ENCODE peak calls at places on chromosomes 1 and 21, in seven cellular contexts. C, R, E, O, H, G and K are unnamed samples.

GRCh38 chr1:221723918-221724263 is 18.0 kb downstream of the DUSP10 start:
- DNase-seq in C (no peak), R (no peak), E (no peak), O (peak), H (no peak), G (no peak), K (no peak)

GRCh38 chr1:212814989-212815388 is 23.3 kb downstream of the TATDN3 start:
- DNase-seq in C (peak), R (peak), E (no peak), O (no peak), H (no peak), G (peak), K (peak)

GRCh38 chr21:19065164-19065563 is 661.6 kb upstream of the TMPRSS15 start:
- DNase-seq in C (no peak), R (no peak), E (no peak), O (no peak), H (no peak), G (no peak), K (no peak)

GRCh38 chr1:33302325-33302724 is 18.6 kb downstream of the A3GALT2 start:
- DNase-seq in C (no peak), R (no peak), E (no peak), O (no peak), H (peak), G (no peak), K (no peak)

GRCh38 chr1:183417691-183418491 is at the start of gene NMNAT2:
- DNase-seq in C (peak), R (peak), E (peak), O (peak), H (no peak), G (no peak), K (no peak)

GRCh38 chr1:50750021-50750619 is 209.9 kb downstream of the FAF1 start:
- DNase-seq in C (peak), R (peak), E (no peak), O (peak), H (peak), G (peak), K (peak)

GRCh38 chr1:19644761-19645543 is 841 bp downstream of the NBL1 start:
- DNase-seq in C (no peak), R (peak), E (no peak), O (no peak), H (peak), G (peak), K (no peak)

GRCh38 chr1:94098585-94099111 is 22.3 kb downstream of the ABCA4 start:
- DNase-seq in C (no peak), R (no peak), E (no peak), O (no peak), H (no peak), G (no peak), K (no peak)

GRCh38 chr21:15037894-15038293 is 26.9 kb downstream of the NRIP1 start:
- DNase-seq in C (no peak), R (no peak), E (no peak), O (no peak), H (no peak), G (no peak), K (no peak)

GRCh38 chr1:30631700-30632099 is 91.7 kb downstream of the MATN1 start:
- DNase-seq in C (no peak), R (no peak), E (no peak), O (no peak), H (no peak), G (no peak), K (no peak)

GRCh38 chr1:183090386-183091006 is 67.3 kb downstream of the LAMC1 start:
- DNase-seq in C (peak), R (no peak), E (no peak), O (peak), H (no peak), G (peak), K (no peak)

GRCh38 chr1:89606227-89606945 is 26.5 kb upstream of the LRRC8C start:
- DNase-seq in C (no peak), R (no peak), E (no peak), O (no peak), H (no peak), G (no peak), K (no peak)

GRCh38 chr1:215517441-215517891 is 49.6 kb upstream of the KCTD3 start:
- DNase-seq in C (peak), R (peak), E (peak), O (peak), H (no peak), G (peak), K (no peak)

GRCh38 chr21:37207441-37208009 is 59.6 kb downstream of the VPS26C start:
- DNase-seq in C (no peak), R (peak), E (no peak), O (no peak), H (peak), G (peak), K (no peak)

GRCh38 chr1:182652933-182653332 is 31.5 kb downstream of the RGS8 start:
- DNase-seq in C (no peak), R (no peak), E (no peak), O (no peak), H (no peak), G (no peak), K (no peak)

GRCh38 chr1:152411144-152411543 is 2.9 kb downstream of the CRNN start:
- DNase-seq in C (no peak), R (no peak), E (no peak), O (no peak), H (no peak), G (no peak), K (no peak)

GRCh38 chr1:92485374-92486250 is 1.1 kb downstream of the GFI1 start:
- DNase-seq in C (peak), R (peak), E (no peak), O (no peak), H (peak), G (peak), K (peak)

GRCh38 chr1:150765229-150765976 is at the start of gene CTSS:
- DNase-seq in C (no peak), R (no peak), E (no peak), O (peak), H (peak), G (peak), K (no peak)

GRCh38 chr1:53073287-53073686 is 11.3 kb downstream of the PODN start:
- DNase-seq in C (no peak), R (no peak), E (no peak), O (no peak), H (no peak), G (no peak), K (no peak)

GRCh38 chr1:62356257-62356835 is 37.1 kb upstream of the KANK4 start:
- DNase-seq in C (no peak), R (no peak), E (no peak), O (peak), H (peak), G (peak), K (no peak)

GRCh38 chr1:12275370-12275769 is 45.5 kb downstream of the VPS13D start:
- DNase-seq in C (no peak), R (peak), E (no peak), O (no peak), H (peak), G (peak), K (peak)

GRCh38 chr21:24590261-24590660 is 1017.0 kb downstream of the MRPL39 start:
- DNase-seq in C (peak), R (no peak), E (no peak), O (no peak), H (no peak), G (no peak), K (no peak)

GRCh38 chr1:77571642-77572041 is 110.8 kb downstream of the ZZZ3 start:
- DNase-seq in C (no peak), R (no peak), E (no peak), O (peak), H (no peak), G (peak), K (no peak)

GRCh38 chr1:5826601-5827000 is 165.6 kb downstream of the NPHP4 start:
- DNase-seq in C (no peak), R (no peak), E (no peak), O (no peak), H (no peak), G (no peak), K (no peak)

GRCh38 chr1:232620356-232620841 is 9.5 kb downstream of the SIPA1L2 start:
- DNase-seq in C (peak), R (peak), E (peak), O (peak), H (peak), G (peak), K (peak)

GRCh38 chr21:32233055-32233546 is 45.7 kb downstream of the MIS18A start:
- DNase-seq in C (no peak), R (no peak), E (no peak), O (peak), H (no peak), G (no peak), K (no peak)

GRCh38 chr1:161835963-161836362 is 69.8 kb downstream of the ATF6 start:
- DNase-seq in C (no peak), R (no peak), E (no peak), O (peak), H (peak), G (no peak), K (no peak)

GRCh38 chr1:110035236-110035752 is 870 bp downstream of the STRIP1 start:
- DNase-seq in C (no peak), R (no peak), E (no peak), O (peak), H (peak), G (peak), K (no peak)

GRCh38 chr21:28333455-28334108 is 659.1 kb downstream of the LTN1 start:
- DNase-seq in C (no peak), R (no peak), E (no peak), O (peak), H (no peak), G (peak), K (no peak)

GRCh38 chr21:31176725-31177124 is 138.4 kb upstream of the KRTAP19-8 start:
- DNase-seq in C (no peak), R (no peak), E (no peak), O (no peak), H (peak), G (no peak), K (no peak)

GRCh38 chr1:61253059-61253735 is 170.8 kb downstream of the NFIA start:
- DNase-seq in C (peak), R (peak), E (no peak), O (peak), H (peak), G (peak), K (peak)

GRCh38 chr1:2476066-2476999 is at the start of gene PLCH2:
- DNase-seq in C (no peak), R (no peak), E (no peak), O (no peak), H (no peak), G (no peak), K (no peak)

GRCh38 chr1:41387667-41388091 is 26.4 kb downstream of the FOXO6 start:
- DNase-seq in C (peak), R (peak), E (no peak), O (peak), H (no peak), G (peak), K (no peak)

GRCh38 chr1:30295674-30296073 is 427.7 kb downstream of the MATN1 start:
- DNase-seq in C (no peak), R (no peak), E (no peak), O (no peak), H (no peak), G (no peak), K (no peak)

GRCh38 chr1:200850554-200850953 is 22.2 kb upstream of the GPR25 start:
- DNase-seq in C (no peak), R (no peak), E (no peak), O (no peak), H (no peak), G (no peak), K (no peak)

GRCh38 chr1:160400284-160400645 is at the start of gene VANGL2:
- DNase-seq in C (no peak), R (peak), E (peak), O (peak), H (peak), G (peak), K (peak)

GRCh38 chr21:43299441-43300277 is 127.3 kb downstream of the SIK1 start:
- DNase-seq in C (no peak), R (peak), E (no peak), O (no peak), H (no peak), G (no peak), K (no peak)

GRCh38 chr1:11654571-11655262 is at the start of gene FBXO44:
- DNase-seq in C (no peak), R (peak), E (peak), O (no peak), H (no peak), G (no peak), K (peak)